ENCODE peak calls at places on chromosomes 2 and 18, in eight cellular contexts. C, S, L, V, N, K, H and Z are unnamed samples.
A peak's percentile ranks its signal among the peaks of the same experiment; 100 is the strongest.

GRCh38 chr2:45237850-45238542 is 228.7 kb upstream of the SIX2 start:
- DNase-seq in K (no peak), V (no peak), L (peak; percentile 79), N (no peak), S (peak; percentile 28), H (no peak), C (no peak), Z (no peak)

GRCh38 chr2:160087854-160088745 is 25.7 kb upstream of the PLA2R1 start:
- DNase-seq in C (no peak), L (no peak), H (no peak), V (no peak), K (no peak), S (no peak), N (no peak), Z (no peak)

GRCh38 chr18:3262234-3263171 is 570 bp downstream of the MYL12B start:
- DNase-seq in H (no peak), L (no peak), V (no peak), C (peak; percentile 37), S (no peak), N (no peak), K (no peak), Z (peak; percentile 62)

GRCh38 chr2:1518891-1519530 is 105.7 kb downstream of the TPO start:
- DNase-seq in K (no peak), C (no peak), S (no peak), V (no peak), H (peak; percentile 45), L (no peak), N (no peak), Z (peak; percentile 45)

GRCh38 chr2:33298233-33298632 is 178.2 kb upstream of the RASGRP3 start:
- DNase-seq in L (no peak), H (no peak), C (no peak), N (no peak), V (no peak), K (no peak), S (no peak), Z (no peak)

GRCh38 chr18:80245781-80246655 is 1.3 kb downstream of the PARD6G start:
- DNase-seq in K (peak; percentile 42), S (peak; percentile 28), V (no peak), H (no peak), C (no peak), N (peak; percentile 88), L (no peak), Z (no peak)

GRCh38 chr18:6810191-6810590 is 80.7 kb downstream of the ARHGAP28 start:
- DNase-seq in V (no peak), K (no peak), L (no peak), N (no peak), H (no peak), C (no peak), S (no peak), Z (no peak)

GRCh38 chr2:43609304-43609883 is 13.6 kb upstream of the THADA start:
- DNase-seq in C (peak; percentile 21), L (no peak), H (no peak), S (no peak), N (peak; percentile 72), K (peak; percentile 70), V (peak; percentile 22), Z (no peak)

GRCh38 chr2:186605041-186605440 is 15.2 kb downstream of the ITGAV start:
- DNase-seq in S (no peak), H (no peak), N (no peak), K (no peak), C (no peak), L (no peak), V (no peak), Z (peak; percentile 28)

GRCh38 chr2:42327125-42327524 is 33.9 kb downstream of the COX7A2L start:
- DNase-seq in L (no peak), C (no peak), K (no peak), N (no peak), H (no peak), S (no peak), V (no peak), Z (no peak)

GRCh38 chr2:215722125-215722524 is 286.3 kb upstream of the FN1 start:
- DNase-seq in K (no peak), L (no peak), C (no peak), S (no peak), N (no peak), V (no peak), H (peak; percentile 93), Z (no peak)

GRCh38 chr18:31606265-31606664 is 14.6 kb downstream of the TTR start:
- DNase-seq in L (no peak), V (no peak), N (no peak), K (no peak), S (no peak), H (no peak), C (no peak), Z (no peak)

GRCh38 chr18:50151876-50152275 is 43.1 kb downstream of the MYO5B start:
- DNase-seq in S (no peak), C (no peak), V (no peak), N (no peak), H (no peak), L (no peak), K (no peak), Z (no peak)

GRCh38 chr18:61991201-61991600 is 98.4 kb upstream of the RNF152 start:
- DNase-seq in S (no peak), N (no peak), K (no peak), V (no peak), L (no peak), H (no peak), C (no peak), Z (no peak)

GRCh38 chr2:168434164-168434563 is 21.9 kb upstream of the CERS6 start:
- DNase-seq in H (no peak), L (no peak), N (no peak), S (no peak), K (peak; percentile 57), C (no peak), V (no peak), Z (no peak)

GRCh38 chr2:17736989-17737388 is 16.6 kb downstream of the SMC6 start:
- DNase-seq in C (no peak), H (no peak), L (peak; percentile 32), V (no peak), K (no peak), N (no peak), S (no peak), Z (no peak)

GRCh38 chr2:160869411-160869810 is 290.8 kb upstream of the TANK start:
- DNase-seq in L (peak; percentile 73), V (no peak), S (peak; percentile 30), K (no peak), N (no peak), H (no peak), C (no peak), Z (no peak)

GRCh38 chr2:19846030-19846429 is 55.8 kb downstream of the TTC32 start:
- DNase-seq in C (no peak), S (peak; percentile 22), V (no peak), L (no peak), N (no peak), K (no peak), H (no peak), Z (no peak)

DNA sequence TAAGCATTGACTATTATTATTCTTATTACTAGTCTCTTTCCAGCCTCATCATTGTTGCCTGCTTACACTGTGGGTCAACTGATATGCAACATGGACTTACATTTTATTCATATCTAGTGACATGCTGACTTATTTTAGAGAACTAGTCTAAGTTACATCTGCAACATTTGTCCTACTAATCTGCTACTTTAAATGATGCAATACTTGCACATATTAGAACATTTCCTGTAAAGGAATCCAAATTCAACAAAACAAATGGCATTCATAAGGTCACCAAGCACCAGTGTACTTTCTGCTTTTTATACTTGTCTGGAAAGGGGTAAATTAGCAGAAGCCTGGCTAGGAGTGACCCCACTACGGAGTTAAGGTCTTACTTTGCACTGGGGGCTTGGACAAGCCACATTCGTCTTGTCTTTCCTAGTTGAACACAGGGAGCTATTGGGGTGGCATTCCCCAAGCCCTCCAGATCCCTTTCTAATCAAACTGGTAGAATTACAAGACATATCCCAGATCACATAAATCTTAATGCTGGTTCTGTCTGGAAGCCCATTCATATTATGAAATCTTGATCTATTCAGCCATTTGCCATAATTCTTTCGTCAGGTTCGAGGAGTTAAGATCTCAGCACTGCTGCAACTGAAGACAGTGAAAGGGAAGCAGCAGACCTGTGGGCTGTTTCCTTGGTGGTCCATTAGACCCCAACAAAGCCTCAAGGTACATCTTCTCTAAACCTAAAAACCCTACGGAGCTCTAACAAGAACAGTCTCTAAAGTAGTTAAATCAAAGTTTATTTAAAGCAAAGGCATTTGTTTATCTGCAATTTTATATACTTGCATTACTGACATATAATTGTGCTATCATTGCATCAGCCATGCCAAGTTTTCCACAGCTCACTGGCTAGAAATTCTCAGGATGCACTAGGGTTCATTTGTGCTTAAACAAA is 49.9 kb upstream of the RTN4 start:
- DNase-seq in C (no peak), N (no peak), H (no peak), L (no peak), S (no peak), V (no peak), K (no peak), Z (no peak)
- H3K27ac ChIP-seq in C (peak overlapping the region; percentile 21), N (no peak overlapping the region), H (peak overlapping the region; percentile 65), L (peak overlapping the region; percentile 98), S (peak overlapping the region; percentile 95), V (peak overlapping the region; percentile 53), K (no peak overlapping the region), Z (peak overlapping the region; percentile 22)

DNA sequence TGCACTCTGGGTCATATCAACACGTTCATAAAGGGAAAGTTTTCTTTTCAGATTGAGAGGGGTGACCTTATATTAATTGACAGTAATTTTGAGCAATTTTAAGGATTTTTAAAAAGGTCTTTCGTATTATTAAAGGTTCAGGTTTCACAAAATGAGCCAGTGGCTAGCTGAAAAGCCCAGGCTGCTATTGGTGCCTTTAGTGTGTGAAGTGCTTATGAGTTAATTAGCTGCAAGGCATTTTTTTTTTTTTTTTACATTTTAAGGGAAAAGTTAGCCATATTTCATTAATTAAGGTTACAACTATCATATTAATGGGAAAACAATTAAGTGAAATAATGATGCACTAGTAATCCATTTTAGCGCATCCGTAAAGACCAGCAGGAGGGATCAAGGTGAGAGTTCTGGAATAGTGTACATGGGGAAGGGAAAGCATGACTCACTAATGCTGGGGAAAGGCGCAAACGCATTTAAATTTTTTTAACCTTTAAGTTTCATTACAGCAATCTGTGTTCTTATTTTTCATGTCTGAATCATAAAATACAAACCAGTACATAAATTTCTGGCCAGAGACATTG is 200.0 kb downstream of the ZNF407 start:
- DNase-seq in H (no peak), C (no peak), S (no peak), K (no peak), L (no peak), V (no peak), N (no peak), Z (no peak)
- H3K27ac ChIP-seq in H (peak overlapping the region; percentile 63), C (no peak overlapping the region), S (no peak overlapping the region), K (peak overlapping the region; percentile 94), L (no peak overlapping the region), V (no peak overlapping the region), N (no peak overlapping the region), Z (peak overlapping the region; percentile 56)

GRCh38 chr2:201413143-201413542 is 38.1 kb downstream of the TRAK2 start:
- DNase-seq in H (no peak), L (no peak), K (no peak), C (no peak), N (no peak), S (no peak), V (no peak), Z (no peak)
- H3K27ac ChIP-seq in H (no peak overlapping the region), L (no peak overlapping the region), K (peak overlapping the region; percentile 82), C (no peak overlapping the region), N (no peak overlapping the region), S (no peak overlapping the region), V (peak overlapping the region; percentile 61), Z (no peak overlapping the region)

GRCh38 chr2:102168026-102168425 is 18.8 kb upstream of the IL1RL2 start:
- DNase-seq in C (no peak), L (no peak), V (no peak), H (no peak), S (no peak), K (no peak), N (no peak), Z (no peak)
- H3K27ac ChIP-seq in C (no peak overlapping the region), L (no peak overlapping the region), V (no peak overlapping the region), H (no peak overlapping the region), S (no peak overlapping the region), K (no peak overlapping the region), N (no peak overlapping the region), Z (no peak overlapping the region)

GRCh38 chr2:96888082-96889011 is 18.5 kb upstream of the SEMA4C start:
- DNase-seq in N (no peak), L (no peak), K (no peak), H (peak; percentile 79), S (peak; percentile 63), C (no peak), V (no peak), Z (no peak)
- H3K27ac ChIP-seq in N (no peak overlapping the region), L (peak overlapping the region; percentile 21), K (no peak overlapping the region), H (peak overlapping the region; percentile 89), S (peak overlapping the region; percentile 53), C (peak overlapping the region; percentile 16), V (peak overlapping the region; percentile 49), Z (no peak overlapping the region)